ENCODE peak calls at places on chromosomes 3 and 15, in eight cellular contexts. One of them, this sample, is unnamed.
A peak's percentile ranks its signal among the peaks of the same experiment; 100 is the strongest.

GRCh38 chr3:169147246-169148008 is 516.1 kb downstream of the MECOM start:
- DNase-seq in HCT116: no peak
- DNase-seq in IMR-90: peak; percentile 61
- DNase-seq in ascending aorta: peak; percentile 74
- DNase-seq in NCI-H1105 treated with DMSO at 0.1 percent for 48 hours: peak; percentile 72
- DNase-seq in activated T-helper 1 cell treated with anti-CD3 and anti-CD28 coated beads, Interleukin-12 subunit alpha, Interleukin-12 subunit beta, Interleukin-2, Interleukin-4 antibody, amounts not matched to agents 30 ng/mL and 10 ng/mL and 1 ng/mL, durations not matched to agents 14 hours and 24 hours and 36 hours: no peak
- DNase-seq in AG10803: peak; percentile 57
- DNase-seq in hepatic stellate cell: peak; percentile 62
- DNase-seq in this sample: no peak

GRCh38 chr3:129597087-129597791 is 9.2 kb downstream of the PLXND1 start:
- DNase-seq in HCT116: no peak
- DNase-seq in NCI-H1105 treated with DMSO at 0.1 percent for 48 hours: no peak
- DNase-seq in activated T-helper 1 cell treated with anti-CD3 and anti-CD28 coated beads, Interleukin-12 subunit alpha, Interleukin-12 subunit beta, Interleukin-2, Interleukin-4 antibody, amounts not matched to agents 30 ng/mL and 10 ng/mL and 1 ng/mL, durations not matched to agents 14 hours and 24 hours and 36 hours: no peak
- DNase-seq in AG10803: peak; percentile 65
- DNase-seq in ascending aorta: no peak
- DNase-seq in IMR-90: peak; percentile 36
- DNase-seq in hepatic stellate cell: peak; percentile 78
- DNase-seq in this sample: no peak

GRCh38 chr3:44712455-44713075 is at the start of gene ZNF502:
- DNase-seq in IMR-90: peak; percentile 84
- DNase-seq in AG10803: peak; percentile 90
- DNase-seq in ascending aorta: peak; percentile 90
- DNase-seq in HCT116: peak; percentile 66
- DNase-seq in NCI-H1105 treated with DMSO at 0.1 percent for 48 hours: peak; percentile 72
- DNase-seq in hepatic stellate cell: peak; percentile 85
- DNase-seq in activated T-helper 1 cell treated with anti-CD3 and anti-CD28 coated beads, Interleukin-12 subunit alpha, Interleukin-12 subunit beta, Interleukin-2, Interleukin-4 antibody, amounts not matched to agents 30 ng/mL and 10 ng/mL and 1 ng/mL, durations not matched to agents 14 hours and 24 hours and 36 hours: peak; percentile 4
- DNase-seq in this sample: peak; percentile 89

GRCh38 chr15:68208641-68209240 is 3.6 kb upstream of the CALML4 start:
- DNase-seq in hepatic stellate cell: no peak
- DNase-seq in ascending aorta: no peak
- DNase-seq in IMR-90: no peak
- DNase-seq in HCT116: no peak
- DNase-seq in AG10803: no peak
- DNase-seq in NCI-H1105 treated with DMSO at 0.1 percent for 48 hours: no peak
- DNase-seq in activated T-helper 1 cell treated with anti-CD3 and anti-CD28 coated beads, Interleukin-12 subunit alpha, Interleukin-12 subunit beta, Interleukin-2, Interleukin-4 antibody, amounts not matched to agents 30 ng/mL and 10 ng/mL and 1 ng/mL, durations not matched to agents 14 hours and 24 hours and 36 hours: no peak
- DNase-seq in this sample: no peak

GRCh38 chr15:57969355-57969754 is 96.2 kb downstream of the ALDH1A2 start:
- DNase-seq in activated T-helper 1 cell treated with anti-CD3 and anti-CD28 coated beads, Interleukin-12 subunit alpha, Interleukin-12 subunit beta, Interleukin-2, Interleukin-4 antibody, amounts not matched to agents 30 ng/mL and 10 ng/mL and 1 ng/mL, durations not matched to agents 14 hours and 24 hours and 36 hours: no peak
- DNase-seq in AG10803: no peak
- DNase-seq in HCT116: no peak
- DNase-seq in IMR-90: no peak
- DNase-seq in ascending aorta: no peak
- DNase-seq in NCI-H1105 treated with DMSO at 0.1 percent for 48 hours: peak; percentile 17
- DNase-seq in hepatic stellate cell: no peak
- DNase-seq in this sample: no peak

GRCh38 chr3:53763353-53763752 is 82.9 kb downstream of the CHDH start:
- DNase-seq in NCI-H1105 treated with DMSO at 0.1 percent for 48 hours: no peak
- DNase-seq in AG10803: no peak
- DNase-seq in ascending aorta: no peak
- DNase-seq in hepatic stellate cell: no peak
- DNase-seq in HCT116: no peak
- DNase-seq in IMR-90: no peak
- DNase-seq in activated T-helper 1 cell treated with anti-CD3 and anti-CD28 coated beads, Interleukin-12 subunit alpha, Interleukin-12 subunit beta, Interleukin-2, Interleukin-4 antibody, amounts not matched to agents 30 ng/mL and 10 ng/mL and 1 ng/mL, durations not matched to agents 14 hours and 24 hours and 36 hours: no peak
- DNase-seq in this sample: no peak

GRCh38 chr3:30886888-30887287 is 7.6 kb downstream of the GADL1 start:
- DNase-seq in hepatic stellate cell: no peak
- DNase-seq in activated T-helper 1 cell treated with anti-CD3 and anti-CD28 coated beads, Interleukin-12 subunit alpha, Interleukin-12 subunit beta, Interleukin-2, Interleukin-4 antibody, amounts not matched to agents 30 ng/mL and 10 ng/mL and 1 ng/mL, durations not matched to agents 14 hours and 24 hours and 36 hours: no peak
- DNase-seq in ascending aorta: no peak
- DNase-seq in NCI-H1105 treated with DMSO at 0.1 percent for 48 hours: no peak
- DNase-seq in IMR-90: no peak
- DNase-seq in AG10803: no peak
- DNase-seq in HCT116: no peak
- DNase-seq in this sample: no peak

GRCh38 chr15:52532427-52532826 is 3.7 kb upstream of the MYO5A start:
- DNase-seq in IMR-90: no peak
- DNase-seq in NCI-H1105 treated with DMSO at 0.1 percent for 48 hours: no peak
- DNase-seq in AG10803: no peak
- DNase-seq in HCT116: no peak
- DNase-seq in ascending aorta: no peak
- DNase-seq in activated T-helper 1 cell treated with anti-CD3 and anti-CD28 coated beads, Interleukin-12 subunit alpha, Interleukin-12 subunit beta, Interleukin-2, Interleukin-4 antibody, amounts not matched to agents 30 ng/mL and 10 ng/mL and 1 ng/mL, durations not matched to agents 14 hours and 24 hours and 36 hours: no peak
- DNase-seq in hepatic stellate cell: no peak
- DNase-seq in this sample: no peak

GRCh38 chr3:124409650-124410275 is 320.5 kb upstream of the UMPS start:
- DNase-seq in AG10803: peak; percentile 12
- DNase-seq in IMR-90: peak; percentile 60
- DNase-seq in activated T-helper 1 cell treated with anti-CD3 and anti-CD28 coated beads, Interleukin-12 subunit alpha, Interleukin-12 subunit beta, Interleukin-2, Interleukin-4 antibody, amounts not matched to agents 30 ng/mL and 10 ng/mL and 1 ng/mL, durations not matched to agents 14 hours and 24 hours and 36 hours: no peak
- DNase-seq in ascending aorta: no peak
- DNase-seq in HCT116: no peak
- DNase-seq in hepatic stellate cell: peak; percentile 6
- DNase-seq in NCI-H1105 treated with DMSO at 0.1 percent for 48 hours: no peak
- DNase-seq in this sample: no peak

GRCh38 chr3:147120029-147120428 is 286.3 kb downstream of the ZIC4 start:
- DNase-seq in ascending aorta: no peak
- DNase-seq in AG10803: peak; percentile 48
- DNase-seq in NCI-H1105 treated with DMSO at 0.1 percent for 48 hours: peak; percentile 56
- DNase-seq in HCT116: no peak
- DNase-seq in IMR-90: peak; percentile 45
- DNase-seq in activated T-helper 1 cell treated with anti-CD3 and anti-CD28 coated beads, Interleukin-12 subunit alpha, Interleukin-12 subunit beta, Interleukin-2, Interleukin-4 antibody, amounts not matched to agents 30 ng/mL and 10 ng/mL and 1 ng/mL, durations not matched to agents 14 hours and 24 hours and 36 hours: no peak
- DNase-seq in hepatic stellate cell: no peak
- DNase-seq in this sample: no peak

GRCh38 chr3:63015614-63016016 is 140.4 kb upstream of the CADPS start:
- DNase-seq in HCT116: no peak
- DNase-seq in hepatic stellate cell: no peak
- DNase-seq in IMR-90: no peak
- DNase-seq in NCI-H1105 treated with DMSO at 0.1 percent for 48 hours: peak; percentile 1
- DNase-seq in activated T-helper 1 cell treated with anti-CD3 and anti-CD28 coated beads, Interleukin-12 subunit alpha, Interleukin-12 subunit beta, Interleukin-2, Interleukin-4 antibody, amounts not matched to agents 30 ng/mL and 10 ng/mL and 1 ng/mL, durations not matched to agents 14 hours and 24 hours and 36 hours: no peak
- DNase-seq in AG10803: no peak
- DNase-seq in ascending aorta: no peak
- DNase-seq in this sample: no peak